ENCODE peak calls at places on chromosomes 12 and 14, in ten cellular contexts. One of them, this sample, is unnamed.

GRCh38 chr12:64560395-64561301 is 49.6 kb upstream of the RASSF3 start:
- DNase-seq in coronary artery: no peak
- DNase-seq in AG20443: peak
- DNase-seq in pulmonary artery endothelial cell: peak
- DNase-seq in dorsolateral prefrontal cortex: no peak
- DNase-seq in epithelial cell of proximal tubule: no peak
- DNase-seq in T-helper 2 cell: no peak
- DNase-seq in substantia nigra: no peak
- DNase-seq in PC-3: peak
- DNase-seq in AG04450: peak
- DNase-seq in this sample: no peak

GRCh38 chr14:52267501-52268190 is at the start of gene PTGDR:
- DNase-seq in PC-3: no peak
- DNase-seq in dorsolateral prefrontal cortex: no peak
- DNase-seq in substantia nigra: no peak
- DNase-seq in AG20443: peak
- DNase-seq in pulmonary artery endothelial cell: no peak
- DNase-seq in T-helper 2 cell: no peak
- DNase-seq in coronary artery: no peak
- DNase-seq in epithelial cell of proximal tubule: no peak
- DNase-seq in AG04450: no peak
- DNase-seq in this sample: peak

GRCh38 chr12:28253175-28253641 is 63.0 kb downstream of the CCDC91 start:
- DNase-seq in coronary artery: no peak
- DNase-seq in dorsolateral prefrontal cortex: no peak
- DNase-seq in T-helper 2 cell: peak
- DNase-seq in AG20443: peak
- DNase-seq in pulmonary artery endothelial cell: no peak
- DNase-seq in AG04450: no peak
- DNase-seq in PC-3: peak
- DNase-seq in substantia nigra: no peak
- DNase-seq in epithelial cell of proximal tubule: no peak
- DNase-seq in this sample: no peak

GRCh38 chr12:95674631-95675030 is 115.9 kb downstream of the NTN4 start:
- DNase-seq in T-helper 2 cell: no peak
- DNase-seq in substantia nigra: no peak
- DNase-seq in epithelial cell of proximal tubule: no peak
- DNase-seq in pulmonary artery endothelial cell: peak
- DNase-seq in coronary artery: no peak
- DNase-seq in dorsolateral prefrontal cortex: no peak
- DNase-seq in AG04450: no peak
- DNase-seq in PC-3: no peak
- DNase-seq in AG20443: no peak
- DNase-seq in this sample: no peak

GRCh38 chr12:90268574-90268973 is 559.9 kb upstream of the ATP2B1 start:
- DNase-seq in pulmonary artery endothelial cell: no peak
- DNase-seq in dorsolateral prefrontal cortex: no peak
- DNase-seq in coronary artery: no peak
- DNase-seq in substantia nigra: no peak
- DNase-seq in AG04450: no peak
- DNase-seq in epithelial cell of proximal tubule: no peak
- DNase-seq in T-helper 2 cell: no peak
- DNase-seq in AG20443: no peak
- DNase-seq in PC-3: no peak
- DNase-seq in this sample: no peak

GRCh38 chr12:13130981-13131380 is 27.5 kb upstream of the GSG1 start:
- DNase-seq in epithelial cell of proximal tubule: no peak
- DNase-seq in T-helper 2 cell: no peak
- DNase-seq in AG20443: no peak
- DNase-seq in AG04450: no peak
- DNase-seq in pulmonary artery endothelial cell: no peak
- DNase-seq in dorsolateral prefrontal cortex: no peak
- DNase-seq in substantia nigra: no peak
- DNase-seq in PC-3: no peak
- DNase-seq in coronary artery: no peak
- DNase-seq in this sample: no peak

GRCh38 chr12:46843811-46844210 is 18.0 kb upstream of the SLC38A4 start:
- DNase-seq in coronary artery: no peak
- DNase-seq in pulmonary artery endothelial cell: no peak
- DNase-seq in epithelial cell of proximal tubule: no peak
- DNase-seq in T-helper 2 cell: no peak
- DNase-seq in dorsolateral prefrontal cortex: no peak
- DNase-seq in PC-3: no peak
- DNase-seq in substantia nigra: no peak
- DNase-seq in AG04450: no peak
- DNase-seq in AG20443: peak
- DNase-seq in this sample: no peak

GRCh38 chr12:4047441-4047840 is 174.2 kb upstream of the PARP11 start:
- DNase-seq in coronary artery: no peak
- DNase-seq in epithelial cell of proximal tubule: no peak
- DNase-seq in AG04450: no peak
- DNase-seq in dorsolateral prefrontal cortex: no peak
- DNase-seq in PC-3: no peak
- DNase-seq in T-helper 2 cell: no peak
- DNase-seq in substantia nigra: no peak
- DNase-seq in AG20443: no peak
- DNase-seq in pulmonary artery endothelial cell: no peak
- DNase-seq in this sample: no peak

GRCh38 chr14:94648801-94649200 is 36.6 kb downstream of the SERPINA3 start:
- DNase-seq in epithelial cell of proximal tubule: no peak
- DNase-seq in coronary artery: no peak
- DNase-seq in substantia nigra: no peak
- DNase-seq in PC-3: no peak
- DNase-seq in AG20443: no peak
- DNase-seq in T-helper 2 cell: no peak
- DNase-seq in pulmonary artery endothelial cell: no peak
- DNase-seq in AG04450: no peak
- DNase-seq in dorsolateral prefrontal cortex: no peak
- DNase-seq in this sample: no peak

GRCh38 chr14:105193916-105194782 is 13.0 kb upstream of the NUDT14 start:
- DNase-seq in dorsolateral prefrontal cortex: no peak
- DNase-seq in AG20443: no peak
- DNase-seq in T-helper 2 cell: no peak
- DNase-seq in AG04450: no peak
- DNase-seq in coronary artery: no peak
- DNase-seq in epithelial cell of proximal tubule: no peak
- DNase-seq in pulmonary artery endothelial cell: no peak
- DNase-seq in PC-3: no peak
- DNase-seq in substantia nigra: no peak
- DNase-seq in this sample: no peak

GRCh38 chr12:33588082-33588712 is 148.6 kb upstream of the SYT10 start:
- DNase-seq in AG04450: no peak
- DNase-seq in dorsolateral prefrontal cortex: no peak
- DNase-seq in epithelial cell of proximal tubule: peak
- DNase-seq in substantia nigra: no peak
- DNase-seq in T-helper 2 cell: no peak
- DNase-seq in AG20443: peak
- DNase-seq in PC-3: peak
- DNase-seq in coronary artery: no peak
- DNase-seq in pulmonary artery endothelial cell: no peak
- DNase-seq in this sample: no peak

GRCh38 chr14:32038876-32039275 is 38.2 kb upstream of the ARHGAP5 start:
- DNase-seq in substantia nigra: no peak
- DNase-seq in coronary artery: no peak
- DNase-seq in PC-3: peak
- DNase-seq in pulmonary artery endothelial cell: no peak
- DNase-seq in T-helper 2 cell: no peak
- DNase-seq in AG20443: no peak
- DNase-seq in epithelial cell of proximal tubule: no peak
- DNase-seq in dorsolateral prefrontal cortex: no peak
- DNase-seq in AG04450: no peak
- DNase-seq in this sample: no peak

GRCh38 chr12:96294831-96295230 is 100.7 kb downstream of the ELK3 start:
- DNase-seq in AG20443: no peak
- DNase-seq in T-helper 2 cell: no peak
- DNase-seq in substantia nigra: no peak
- DNase-seq in coronary artery: no peak
- DNase-seq in epithelial cell of proximal tubule: no peak
- DNase-seq in pulmonary artery endothelial cell: no peak
- DNase-seq in AG04450: no peak
- DNase-seq in PC-3: peak
- DNase-seq in dorsolateral prefrontal cortex: no peak
- DNase-seq in this sample: no peak

GRCh38 chr12:1122803-1123202 is 131.8 kb downstream of the ERC1 start:
- DNase-seq in T-helper 2 cell: no peak
- DNase-seq in AG04450: no peak
- DNase-seq in epithelial cell of proximal tubule: no peak
- DNase-seq in dorsolateral prefrontal cortex: no peak
- DNase-seq in PC-3: no peak
- DNase-seq in pulmonary artery endothelial cell: no peak
- DNase-seq in AG20443: no peak
- DNase-seq in substantia nigra: no peak
- DNase-seq in coronary artery: no peak
- DNase-seq in this sample: peak

GRCh38 chr12:88472775-88473174 is 107.5 kb downstream of the KITLG start:
- DNase-seq in AG20443: peak
- DNase-seq in PC-3: peak
- DNase-seq in T-helper 2 cell: no peak
- DNase-seq in pulmonary artery endothelial cell: no peak
- DNase-seq in substantia nigra: no peak
- DNase-seq in coronary artery: no peak
- DNase-seq in AG04450: no peak
- DNase-seq in epithelial cell of proximal tubule: no peak
- DNase-seq in dorsolateral prefrontal cortex: no peak
- DNase-seq in this sample: no peak

GRCh38 chr14:101196795-101197590 is 293.5 kb upstream of the RTL1 start:
- DNase-seq in T-helper 2 cell: no peak
- DNase-seq in PC-3: no peak
- DNase-seq in epithelial cell of proximal tubule: no peak
- DNase-seq in AG04450: no peak
- DNase-seq in pulmonary artery endothelial cell: no peak
- DNase-seq in substantia nigra: no peak
- DNase-seq in dorsolateral prefrontal cortex: no peak
- DNase-seq in coronary artery: peak
- DNase-seq in AG20443: no peak
- DNase-seq in this sample: no peak

GRCh38 chr14:67987596-67987995 is 168.0 kb downstream of the RAD51B start:
- DNase-seq in pulmonary artery endothelial cell: no peak
- DNase-seq in AG04450: peak
- DNase-seq in AG20443: peak
- DNase-seq in dorsolateral prefrontal cortex: no peak
- DNase-seq in substantia nigra: no peak
- DNase-seq in coronary artery: no peak
- DNase-seq in epithelial cell of proximal tubule: no peak
- DNase-seq in PC-3: no peak
- DNase-seq in T-helper 2 cell: no peak
- DNase-seq in this sample: no peak

GRCh38 chr14:68670344-68670725 is 122.5 kb downstream of the ZFP36L1 start:
- DNase-seq in PC-3: no peak
- DNase-seq in substantia nigra: no peak
- DNase-seq in epithelial cell of proximal tubule: no peak
- DNase-seq in AG04450: no peak
- DNase-seq in T-helper 2 cell: no peak
- DNase-seq in dorsolateral prefrontal cortex: no peak
- DNase-seq in AG20443: no peak
- DNase-seq in pulmonary artery endothelial cell: no peak
- DNase-seq in coronary artery: no peak
- DNase-seq in this sample: no peak

GRCh38 chr12:110577717-110578521 is 5.2 kb downstream of the PPTC7 start:
- DNase-seq in AG04450: no peak
- DNase-seq in T-helper 2 cell: no peak
- DNase-seq in epithelial cell of proximal tubule: no peak
- DNase-seq in coronary artery: no peak
- DNase-seq in dorsolateral prefrontal cortex: no peak
- DNase-seq in substantia nigra: no peak
- DNase-seq in pulmonary artery endothelial cell: no peak
- DNase-seq in PC-3: peak
- DNase-seq in AG20443: peak
- DNase-seq in this sample: peak

GRCh38 chr12:5173511-5174011 is 129.9 kb downstream of the KCNA5 start:
- DNase-seq in AG20443: peak
- DNase-seq in pulmonary artery endothelial cell: no peak
- DNase-seq in PC-3: peak
- DNase-seq in T-helper 2 cell: no peak
- DNase-seq in AG04450: no peak
- DNase-seq in coronary artery: no peak
- DNase-seq in dorsolateral prefrontal cortex: no peak
- DNase-seq in epithelial cell of proximal tubule: no peak
- DNase-seq in substantia nigra: no peak
- DNase-seq in this sample: no peak

GRCh38 chr12:16756833-16757552 is 151.0 kb upstream of the LMO3 start:
- DNase-seq in AG20443: no peak
- DNase-seq in PC-3: no peak
- DNase-seq in coronary artery: no peak
- DNase-seq in T-helper 2 cell: no peak
- DNase-seq in pulmonary artery endothelial cell: no peak
- DNase-seq in substantia nigra: no peak
- DNase-seq in AG04450: no peak
- DNase-seq in dorsolateral prefrontal cortex: no peak
- DNase-seq in epithelial cell of proximal tubule: no peak
- DNase-seq in this sample: no peak

GRCh38 chr12:45667761-45668160 is 61.7 kb upstream of the ARID2 start:
- DNase-seq in coronary artery: no peak
- DNase-seq in T-helper 2 cell: no peak
- DNase-seq in pulmonary artery endothelial cell: no peak
- DNase-seq in AG20443: no peak
- DNase-seq in epithelial cell of proximal tubule: no peak
- DNase-seq in AG04450: no peak
- DNase-seq in dorsolateral prefrontal cortex: no peak
- DNase-seq in PC-3: no peak
- DNase-seq in substantia nigra: no peak
- DNase-seq in this sample: no peak

GRCh38 chr14:98579140-98579539 is 692.9 kb downstream of the BCL11B start:
- DNase-seq in epithelial cell of proximal tubule: no peak
- DNase-seq in substantia nigra: no peak
- DNase-seq in dorsolateral prefrontal cortex: no peak
- DNase-seq in PC-3: peak
- DNase-seq in pulmonary artery endothelial cell: no peak
- DNase-seq in coronary artery: no peak
- DNase-seq in AG20443: no peak
- DNase-seq in AG04450: no peak
- DNase-seq in T-helper 2 cell: no peak
- DNase-seq in this sample: no peak

GRCh38 chr12:104928036-104928770 is 29.9 kb downstream of the SLC41A2 start:
- DNase-seq in coronary artery: no peak
- DNase-seq in PC-3: no peak
- DNase-seq in dorsolateral prefrontal cortex: no peak
- DNase-seq in AG20443: peak
- DNase-seq in epithelial cell of proximal tubule: no peak
- DNase-seq in T-helper 2 cell: no peak
- DNase-seq in substantia nigra: no peak
- DNase-seq in AG04450: no peak
- DNase-seq in pulmonary artery endothelial cell: no peak
- DNase-seq in this sample: no peak

GRCh38 chr14:60061371-60061770 is 30.4 kb upstream of the PCNX4 start:
- DNase-seq in pulmonary artery endothelial cell: no peak
- DNase-seq in T-helper 2 cell: no peak
- DNase-seq in epithelial cell of proximal tubule: no peak
- DNase-seq in dorsolateral prefrontal cortex: no peak
- DNase-seq in AG04450: no peak
- DNase-seq in PC-3: peak
- DNase-seq in AG20443: no peak
- DNase-seq in coronary artery: no peak
- DNase-seq in substantia nigra: no peak
- DNase-seq in this sample: no peak

GRCh38 chr12:128671528-128672042 is 152.2 kb downstream of the SLC15A4 start:
- DNase-seq in PC-3: peak
- DNase-seq in substantia nigra: no peak
- DNase-seq in AG04450: no peak
- DNase-seq in pulmonary artery endothelial cell: no peak
- DNase-seq in T-helper 2 cell: no peak
- DNase-seq in epithelial cell of proximal tubule: no peak
- DNase-seq in dorsolateral prefrontal cortex: no peak
- DNase-seq in AG20443: no peak
- DNase-seq in coronary artery: no peak
- DNase-seq in this sample: no peak

GRCh38 chr14:77681196-77682157 is 26.3 kb downstream of the ALKBH1 start:
- DNase-seq in dorsolateral prefrontal cortex: no peak
- DNase-seq in T-helper 2 cell: no peak
- DNase-seq in AG04450: no peak
- DNase-seq in substantia nigra: no peak
- DNase-seq in pulmonary artery endothelial cell: no peak
- DNase-seq in epithelial cell of proximal tubule: no peak
- DNase-seq in coronary artery: no peak
- DNase-seq in AG20443: peak
- DNase-seq in PC-3: peak
- DNase-seq in this sample: no peak

GRCh38 chr14:61678966-61679365 is 16.3 kb upstream of the HIF1A start:
- DNase-seq in pulmonary artery endothelial cell: no peak
- DNase-seq in AG04450: no peak
- DNase-seq in dorsolateral prefrontal cortex: no peak
- DNase-seq in coronary artery: no peak
- DNase-seq in substantia nigra: no peak
- DNase-seq in AG20443: peak
- DNase-seq in epithelial cell of proximal tubule: no peak
- DNase-seq in T-helper 2 cell: no peak
- DNase-seq in PC-3: no peak
- DNase-seq in this sample: no peak